ENCODE peak calls at places on chromosomes 13 and 19, in nine cellular contexts. B is stimulated activated naive CD8-positive, alpha-beta T cell treated with anti-CD3 and anti-CD28 coated beads, Interleukin-15, Interleukin-2, amounts not matched to agents 100 U/mL and 50 U/mL, for 24 hours; Z is iPS-NIHi11; G is HFFc6; Y is HCT116; M is naive thymus-derived CD8-positive, alpha-beta T cell; K is stimulated activated CD4-positive, alpha-beta T cell treated with anti-CD3 and anti-CD28 coated beads, TNF-alpha, amount 100 ng/mL, for 1 hour; N is NCI-H460; P is kidney epithelial cell. E is an unnamed sample.

GRCh38 chr19:7366701-7367420 is 18.1 kb downstream of the ARHGEF18 start:
- DNase-seq in G (peak; percentile 16), K (no peak), M (no peak), N (peak; percentile 41), B (peak; percentile 33), Y (peak; percentile 62), Z (peak; percentile 38), P (no peak), E (no peak)

GRCh38 chr19:4543856-4544647 is 4.2 kb upstream of the LRG1 start:
- DNase-seq in Z (no peak), M (no peak), G (no peak), P (no peak), B (no peak), N (no peak), Y (no peak), K (no peak), E (no peak)

GRCh38 chr19:1856698-1857603 is 6.4 kb downstream of the KLF16 start:
- DNase-seq in M (peak; percentile 54), B (peak; percentile 74), P (no peak), K (no peak), G (peak; percentile 78), N (no peak), Z (peak; percentile 53), Y (no peak), E (peak; percentile 93)

GRCh38 chr19:4575267-4575793 is 15.8 kb upstream of the SEMA6B start:
- DNase-seq in K (no peak), M (no peak), G (peak; percentile 59), Y (no peak), N (peak; percentile 75), Z (peak; percentile 76), P (peak; percentile 73), B (peak; percentile 59), E (peak; percentile 73)

GRCh38 chr13:23235994-23236393 is 55.2 kb downstream of the SGCG start:
- DNase-seq in P (no peak), M (no peak), K (no peak), Z (no peak), G (no peak), B (no peak), N (no peak), Y (no peak), E (no peak)

GRCh38 chr13:67137044-67137735 is 92.9 kb downstream of the PCDH9 start:
- DNase-seq in Y (no peak), K (no peak), M (no peak), N (no peak), B (no peak), G (no peak), P (no peak), Z (no peak), E (no peak)

GRCh38 chr19:46486358-46486757 is 9.3 kb downstream of the PNMA8B start:
- DNase-seq in Y (no peak), K (no peak), G (no peak), P (no peak), M (no peak), N (no peak), Z (no peak), B (no peak), E (no peak)

GRCh38 chr13:110714798-110715394 is 1.4 kb downstream of the ING1 start:
- DNase-seq in P (no peak), N (no peak), G (no peak), M (peak; percentile 58), Y (no peak), Z (no peak), B (peak; percentile 59), K (no peak), E (no peak)

GRCh38 chr13:50130686-50131051 is 115.4 kb downstream of the KCNRG start:
- DNase-seq in P (no peak), M (no peak), N (no peak), K (no peak), Z (no peak), G (no peak), Y (no peak), B (no peak), E (no peak)

GRCh38 chr13:45315520-45316167 is 25.3 kb downstream of the TPT1 start:
- DNase-seq in P (no peak), B (no peak), M (no peak), G (no peak), Y (no peak), N (no peak), K (no peak), Z (no peak), E (no peak)

GRCh38 chr13:73985789-73986188 is 148.4 kb downstream of the KLF12 start:
- DNase-seq in Z (no peak), K (no peak), M (peak; percentile 9), G (no peak), P (no peak), B (no peak), N (no peak), Y (no peak), E (no peak)

GRCh38 chr13:29978211-29978610 is 127.8 kb upstream of the UBL3 start:
- DNase-seq in Z (no peak), G (no peak), M (no peak), N (no peak), P (no peak), B (no peak), K (no peak), Y (no peak), E (no peak)

GRCh38 chr19:30669329-30670010 is 297.3 kb downstream of the ZNF536 start:
- DNase-seq in P (no peak), Y (no peak), B (peak; percentile 68), K (no peak), G (peak; percentile 18), Z (peak; percentile 75), M (peak; percentile 21), N (peak; percentile 25), E (peak; percentile 46)

GRCh38 chr19:6590458-6591319 is at the start of gene CD70:
- DNase-seq in P (no peak), Y (no peak), M (peak; percentile 21), G (no peak), N (peak; percentile 54), B (peak; percentile 74), K (no peak), Z (peak; percentile 32), E (no peak)

GRCh38 chr19:40744554-40745401 is 5.5 kb downstream of the ACTMAP start:
- DNase-seq in P (no peak), M (no peak), K (no peak), B (peak; percentile 47), Z (peak; percentile 58), N (no peak), G (no peak), Y (no peak), E (no peak)

GRCh38 chr19:55447421-55448174 is 4.5 kb upstream of the SHISA7 start:
- DNase-seq in N (peak; percentile 30), G (peak; percentile 57), Z (no peak), Y (no peak), K (no peak), P (no peak), B (no peak), M (no peak), E (no peak)

E was measured in CD14-positive monocyte.